ENCODE peak calls at places on chromosomes 1 and 21, in six cellular contexts. P is WTC11, Y is GM12878, C is fibroblast of mammary gland, K is Calu3, N is A549. S is an unnamed sample.

GRCh38 chr1:235682216-235682615 is 32.6 kb upstream of the GNG4 start:
- DNase-seq in P (no peak), Y (no peak), C (no peak), K (no peak), N (no peak), S (no peak)

GRCh38 chr21:44418876-44419230 is 36.5 kb upstream of the LRRC3 start:
- DNase-seq in P (no peak), Y (no peak), C (no peak), K (no peak), N (no peak), S (no peak)

GRCh38 chr1:237229333-237229732 is 187.3 kb downstream of the RYR2 start:
- DNase-seq in P (no peak), Y (no peak), C (no peak), K (no peak), N (no peak), S (no peak)

GRCh38 chr1:227894306-227894721 is 53.4 kb downstream of the WNT9A start:
- DNase-seq in P (no peak), Y (no peak), C (no peak), K (peak), N (no peak), S (no peak)

GRCh38 chr21:46017695-46018094 is 36.1 kb downstream of the COL6A1 start:
- DNase-seq in P (no peak), Y (no peak), C (no peak), K (no peak), N (no peak), S (no peak)

GRCh38 chr1:157961805-157962762 is 31.4 kb upstream of the KIRREL1 start:
- DNase-seq in P (no peak), Y (no peak), C (peak), K (peak), N (peak), S (peak)

GRCh38 chr1:168879906-168880734 is 151.1 kb upstream of the DPT start:
- DNase-seq in P (no peak), Y (no peak), C (peak), K (no peak), N (no peak), S (peak)

GRCh38 chr1:45490121-45490622 is 791 bp downstream of the TESK2 start:
- DNase-seq in P (no peak), Y (no peak), C (no peak), K (no peak), N (no peak), S (no peak)

GRCh38 chr1:177164380-177165068 is at the start of gene ASTN1:
- DNase-seq in P (peak), Y (no peak), C (no peak), K (no peak), N (no peak), S (no peak)

GRCh38 chr1:147567594-147568381 is 26.5 kb downstream of the BCL9 start:
- DNase-seq in P (no peak), Y (no peak), C (no peak), K (peak), N (no peak), S (no peak)

GRCh38 chr1:43372172-43372571 is 4.4 kb upstream of the ELOVL1 start:
- DNase-seq in P (no peak), Y (no peak), C (no peak), K (no peak), N (no peak), S (no peak)

GRCh38 chr1:109569323-109569722 is 20.9 kb downstream of the GNAI3 start:
- DNase-seq in P (no peak), Y (no peak), C (no peak), K (no peak), N (no peak), S (no peak)

GRCh38 chr1:7120863-7121621 is 335.8 kb downstream of the CAMTA1 start:
- DNase-seq in P (peak), Y (no peak), C (no peak), K (no peak), N (no peak), S (no peak)
- TF ChIP-seq CTCF in P (no peak), Y (peak), C (peak), K (no peak), N (no peak), S (no peak)

GRCh38 chr21:16071082-16071481 is 341.3 kb downstream of the USP25 start:
- DNase-seq in P (no peak), Y (no peak), C (peak), K (no peak), N (no peak), S (peak)

GRCh38 chr21:16069713-16070112 is 339.9 kb downstream of the USP25 start:
- DNase-seq in P (no peak), Y (no peak), C (peak), K (no peak), N (no peak), S (peak)

GRCh38 chr21:16072176-16072575 is 342.4 kb downstream of the USP25 start:
- DNase-seq in P (no peak), Y (no peak), C (peak), K (no peak), N (no peak), S (no peak)

GRCh38 chr21:16071761-16072160 is 342.0 kb downstream of the USP25 start:
- DNase-seq in P (no peak), Y (no peak), C (no peak), K (no peak), N (no peak), S (no peak)

DNA sequence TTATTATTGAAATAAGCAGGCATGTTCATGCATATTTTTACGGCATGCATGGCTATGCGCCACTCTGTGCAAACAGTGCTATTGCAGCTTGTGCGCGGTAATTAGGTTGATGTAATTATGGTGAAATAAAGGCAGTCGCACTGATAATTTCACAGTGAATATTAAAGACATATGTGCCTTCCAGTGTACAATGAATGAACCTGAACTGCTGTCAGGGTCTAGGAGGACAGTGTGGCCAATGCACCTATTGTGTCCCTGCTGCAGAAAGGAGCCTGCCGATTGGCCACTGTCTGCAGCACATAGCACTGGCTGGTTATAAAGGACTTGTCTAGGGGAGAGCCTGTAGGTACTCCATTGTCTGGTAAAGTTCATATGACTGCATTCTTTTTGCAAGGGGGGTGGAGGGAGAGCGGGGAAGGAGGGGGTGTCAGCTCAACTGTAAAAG is 340.4 kb downstream of the USP25 start:
- DNase-seq in P (no peak), Y (no peak), C (peak), K (no peak), N (no peak), S (peak)
- TF ChIP-seq CTCF in P (no peak), Y (no peak), C (peak), K (no peak), N (no peak), S (peak)

DNA sequence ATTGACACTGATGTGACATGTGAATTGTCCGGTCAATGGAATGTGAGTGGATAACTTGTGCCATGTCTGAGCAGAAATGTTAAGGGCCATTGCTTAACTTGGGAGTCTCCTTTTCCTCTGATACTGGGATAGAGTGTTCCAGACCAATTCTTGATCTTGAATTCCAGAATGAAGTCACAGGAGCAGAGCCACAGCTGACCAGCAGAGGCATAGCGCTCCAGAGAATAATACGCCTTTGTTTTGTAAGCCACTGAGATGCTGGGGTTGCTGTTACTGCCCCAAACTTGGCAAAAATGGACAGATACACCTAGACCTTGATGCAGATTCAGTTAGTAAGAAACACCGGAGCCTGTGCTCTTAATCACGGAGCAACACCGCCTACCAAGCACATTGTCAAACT is 6.3 kb downstream of the KCNJ6 start:
- DNase-seq in P (no peak), Y (no peak), C (no peak), K (no peak), N (no peak), S (no peak)
- TF ChIP-seq CTCF in P (no peak), Y (no peak), C (no peak), K (no peak), N (no peak), S (peak)

GRCh38 chr1:93749894-93750301 is 68.3 kb upstream of the BCAR3 start:
- DNase-seq in P (peak), Y (no peak), C (no peak), K (peak), N (peak), S (no peak)
- TF ChIP-seq CTCF in P (no peak), Y (peak), C (peak), K (no peak), N (no peak), S (peak)

GRCh38 chr1:29868944-29869343 is 632.6 kb downstream of the PTPRU start:
- DNase-seq in P (no peak), Y (no peak), C (no peak), K (no peak), N (no peak), S (no peak)

GRCh38 chr1:29870621-29871020 is 634.3 kb downstream of the PTPRU start:
- DNase-seq in P (no peak), Y (no peak), C (no peak), K (no peak), N (no peak), S (no peak)

GRCh38 chr1:29864431-29865022 is 628.2 kb downstream of the PTPRU start:
- DNase-seq in P (no peak), Y (no peak), C (no peak), K (no peak), N (no peak), S (no peak)

GRCh38 chr1:29865051-29865450 is 628.7 kb downstream of the PTPRU start:
- DNase-seq in P (no peak), Y (no peak), C (no peak), K (no peak), N (no peak), S (no peak)

GRCh38 chr1:29869802-29870201 is 633.5 kb downstream of the PTPRU start:
- DNase-seq in P (no peak), Y (no peak), C (no peak), K (no peak), N (no peak), S (no peak)
- TF ChIP-seq CTCF in P (no peak), Y (no peak), C (no peak), K (no peak), N (no peak), S (no peak)

DNA sequence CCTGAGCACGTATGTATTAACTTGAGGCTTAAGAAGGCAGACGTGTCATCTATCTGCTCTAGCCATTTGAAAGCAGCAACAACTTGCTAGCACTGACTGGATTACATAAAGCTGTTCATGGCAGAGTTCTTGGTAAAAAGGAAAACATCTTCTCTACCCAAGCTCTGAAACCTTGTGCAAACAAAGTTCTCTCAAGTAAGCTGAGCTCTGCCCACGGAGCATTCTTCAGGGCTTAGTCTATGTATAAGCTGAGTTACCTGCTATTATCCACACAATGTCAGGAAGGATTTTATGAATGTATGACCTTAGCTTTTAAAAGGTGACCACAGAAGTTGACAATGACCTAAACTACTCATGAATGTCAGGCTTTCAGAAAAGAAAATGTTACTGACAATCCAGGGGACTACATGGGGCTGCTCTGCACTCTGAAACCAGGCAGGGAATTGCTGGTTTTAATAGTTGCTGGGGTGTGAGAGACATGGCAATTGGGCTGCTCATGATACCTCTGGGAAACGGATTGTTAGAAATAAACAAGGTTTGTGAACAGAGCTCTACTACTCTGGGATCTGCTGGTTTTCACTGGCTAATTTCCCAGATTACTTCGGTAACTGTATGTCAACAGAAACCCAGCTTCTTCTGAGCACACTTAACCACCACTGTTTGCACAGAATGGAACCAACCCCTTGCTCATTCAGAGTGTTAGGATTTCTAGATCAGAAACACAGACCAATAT is 29.6 kb upstream of the CCN1 start:
- DNase-seq in P (no peak), Y (no peak), C (peak), K (no peak), N (no peak), S (peak)
- TF ChIP-seq CTCF in P (no peak), Y (no peak), C (no peak), K (no peak), N (no peak), S (no peak)

GRCh38 chr1:214637722-214638473 is 34.9 kb downstream of the CENPF start:
- DNase-seq in P (no peak), Y (no peak), C (peak), K (peak), N (peak), S (peak)
- TF ChIP-seq CTCF in P (no peak), Y (peak), C (peak), K (peak), N (peak), S (peak)

DNA sequence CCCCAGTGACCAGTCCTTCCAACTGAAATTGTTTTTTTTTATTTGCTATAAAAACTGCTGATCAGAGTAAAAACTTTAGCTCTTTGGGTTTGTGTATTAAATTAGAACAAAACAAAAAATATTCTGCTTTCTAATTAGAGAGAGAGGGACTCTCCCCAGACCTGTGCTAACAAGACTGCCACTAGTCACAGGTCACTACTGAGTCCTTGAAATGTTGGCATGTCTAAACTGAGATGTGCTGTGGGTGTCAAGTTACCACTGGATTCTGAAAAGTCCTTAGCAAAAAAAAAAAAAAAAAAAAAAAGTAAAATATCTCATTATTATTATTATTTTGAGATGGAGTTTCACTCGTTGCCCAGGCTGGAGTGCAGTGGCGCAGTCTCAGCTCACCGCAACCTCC is 199.5 kb upstream of the MAP1LC3C start:
- DNase-seq in P (no peak), Y (no peak), C (no peak), K (no peak), N (no peak), S (no peak)
- TF ChIP-seq CTCF in P (no peak), Y (no peak), C (no peak), K (no peak), N (no peak), S (no peak)

DNA sequence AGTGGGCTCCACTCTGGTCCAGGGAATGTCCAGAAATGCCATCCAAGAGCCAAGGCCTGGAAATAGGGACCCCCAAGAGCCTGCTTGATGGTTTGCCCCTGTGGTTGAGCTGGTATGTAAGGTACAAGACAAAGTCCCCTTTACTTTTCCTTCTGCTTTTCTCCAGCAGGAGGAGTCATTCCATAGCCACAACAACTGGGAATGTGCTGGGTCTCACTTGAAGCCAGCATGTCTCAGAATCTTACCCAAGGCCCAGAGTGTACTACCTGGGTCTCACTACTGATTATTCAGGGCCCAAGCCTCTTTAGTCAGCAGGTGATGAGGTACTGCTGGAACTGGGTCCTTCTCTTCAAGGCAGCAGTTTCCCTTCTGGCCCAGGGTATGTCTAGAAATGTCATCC is 62.1 kb upstream of the CD55 start:
- DNase-seq in P (no peak), Y (no peak), C (peak), K (peak), N (peak), S (peak)
- TF ChIP-seq CTCF in P (no peak), Y (peak), C (peak), K (peak), N (no peak), S (peak)